ENCODE peak calls at places on chromosomes 16 and 17, in six cellular contexts. M is mucosa of descending colon, K is mammary epithelial cell, D is WTC11, F is HL-60, U is psoas muscle. C is an unnamed sample.

GRCh38 chr17:39663688-39664580 is 1.2 kb upstream of the TCAP start:
- DNase-seq in M (peak; percentile 77), K (no peak), D (peak; percentile 76), F (no peak), U (peak; percentile 84), C (no peak)

GRCh38 chr17:18129041-18129502 is 20.5 kb downstream of the MYO15A start:
- DNase-seq in M (no peak), K (peak; percentile 71), D (no peak), F (no peak), U (no peak), C (peak; percentile 19)

GRCh38 chr16:50215680-50216079 is 50.7 kb upstream of the ADCY7 start:
- DNase-seq in M (no peak), K (no peak), D (no peak), F (no peak), U (no peak), C (no peak)

GRCh38 chr17:62627219-62627903 is at the start of gene MRC2:
- DNase-seq in M (peak; percentile 64), K (peak; percentile 67), D (peak; percentile 76), F (peak; percentile 87), U (peak; percentile 83), C (peak; percentile 84)

GRCh38 chr17:50361561-50362480 is 11.2 kb downstream of the MRPL27 start:
- DNase-seq in M (no peak), K (peak; percentile 46), D (peak; percentile 61), F (peak; percentile 38), U (peak; percentile 68), C (peak; percentile 63)

GRCh38 chr16:57444711-57445110 is 2.5 kb downstream of the CIAPIN1 start:
- DNase-seq in M (no peak), K (no peak), D (no peak), F (no peak), U (no peak), C (peak; percentile 9)

GRCh38 chr17:82449136-82449882 is 1.2 kb downstream of the CYBC1 start:
- DNase-seq in M (peak; percentile 89), K (no peak), D (peak; percentile 42), F (no peak), U (no peak), C (no peak)

GRCh38 chr17:7018331-7018964 is 4.4 kb upstream of the BCL6B start:
- DNase-seq in M (peak; percentile 67), K (no peak), D (no peak), F (no peak), U (peak; percentile 87), C (no peak)

GRCh38 chr16:53872248-53873221 is 168.6 kb downstream of the FTO start:
- DNase-seq in M (no peak), K (peak; percentile 84), D (no peak), F (no peak), U (no peak), C (peak; percentile 65)

GRCh38 chr16:3444032-3444388 is 530 bp downstream of the NAA60 start:
- DNase-seq in M (no peak), K (peak; percentile 74), D (no peak), F (no peak), U (no peak), C (peak; percentile 75)

GRCh38 chr16:3027488-3027795 is 3.6 kb downstream of the THOC6 start:
- DNase-seq in M (no peak), K (no peak), D (no peak), F (no peak), U (no peak), C (no peak)

GRCh38 chr16:65658339-65659275 is 536.7 kb upstream of the CDH11 start:
- DNase-seq in M (no peak), K (peak; percentile 95), D (no peak), F (no peak), U (no peak), C (peak; percentile 77)

GRCh38 chr16:31010539-31010938 is at the start of gene STX1B:
- DNase-seq in M (no peak), K (no peak), D (peak; percentile 90), F (no peak), U (no peak), C (no peak)

GRCh38 chr17:18961634-18962493 is 9.9 kb downstream of the SLC5A10 start:
- DNase-seq in M (no peak), K (peak; percentile 47), D (no peak), F (no peak), U (peak; percentile 23), C (peak; percentile 64)

GRCh38 chr16:89366561-89367537 is 123.5 kb downstream of the ANKRD11 start:
- DNase-seq in M (no peak), K (peak; percentile 66), D (no peak), F (no peak), U (peak; percentile 48), C (no peak)

GRCh38 chr17:64318068-64318467 is 55.0 kb upstream of the TEX2 start:
- DNase-seq in M (no peak), K (no peak), D (no peak), F (no peak), U (no peak), C (no peak)

GRCh38 chr17:64313577-64313976 is 50.5 kb upstream of the TEX2 start:
- DNase-seq in M (no peak), K (no peak), D (no peak), F (no peak), U (no peak), C (no peak)

GRCh38 chr17:64309710-64310109 is 46.6 kb upstream of the TEX2 start:
- DNase-seq in M (no peak), K (no peak), D (no peak), F (no peak), U (no peak), C (no peak)

GRCh38 chr17:64319531-64319930 is 56.5 kb upstream of the TEX2 start:
- DNase-seq in M (no peak), K (no peak), D (no peak), F (no peak), U (no peak), C (no peak)

DNA sequence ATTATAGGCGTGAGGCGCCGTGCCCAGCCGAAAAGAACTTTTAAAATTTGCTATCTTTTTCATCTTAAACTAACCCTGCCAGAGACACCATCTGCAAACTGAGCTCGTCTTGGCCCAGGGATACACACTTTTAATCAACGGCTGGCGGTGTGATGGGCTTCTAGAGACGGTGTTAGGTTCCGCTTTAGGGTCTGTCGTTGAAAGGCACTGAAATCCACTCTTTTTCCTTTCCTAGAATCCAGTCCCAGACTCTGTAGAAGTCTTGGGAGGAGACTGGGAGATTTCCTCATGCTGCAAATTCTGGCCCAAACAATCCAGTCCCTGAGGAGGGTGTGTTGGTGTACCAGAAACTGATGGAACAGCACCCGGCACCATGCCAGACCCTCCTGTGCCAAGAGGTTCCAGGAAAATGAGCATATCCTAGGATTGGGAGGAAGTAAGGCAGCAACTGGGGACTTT is 52.0 kb upstream of the TEX2 start:
- DNase-seq in M (peak; percentile 76), K (no peak), D (no peak), F (no peak), U (peak; percentile 95), C (no peak)
- TF ChIP-seq CTCF in M (no peak), K (no peak), D (no peak), F (no peak), U (no peak), C (no peak)

GRCh38 chr16:67264277-67264676 is 15.1 kb upstream of the PLEKHG4 start:
- DNase-seq in M (peak; percentile 17), K (no peak), D (no peak), F (no peak), U (peak; percentile 30), C (no peak)
- TF ChIP-seq CTCF in M (no peak), K (no peak), D (no peak), F (no peak), U (no peak), C (peak; percentile 58)

GRCh38 chr17:45312477-45313418 is 4.1 kb downstream of the MAP3K14 start:
- DNase-seq in M (no peak), K (no peak), D (no peak), F (no peak), U (no peak), C (no peak)

GRCh38 chr17:45311406-45311761 is 5.4 kb downstream of the MAP3K14 start:
- DNase-seq in M (no peak), K (no peak), D (no peak), F (no peak), U (no peak), C (no peak)

GRCh38 chr17:45313419-45313771 is 3.4 kb downstream of the MAP3K14 start:
- DNase-seq in M (no peak), K (no peak), D (no peak), F (no peak), U (no peak), C (no peak)

GRCh38 chr17:45310380-45311324 is 6.2 kb downstream of the MAP3K14 start:
- DNase-seq in M (peak; percentile 88), K (no peak), D (no peak), F (no peak), U (peak; percentile 69), C (no peak)

DNA sequence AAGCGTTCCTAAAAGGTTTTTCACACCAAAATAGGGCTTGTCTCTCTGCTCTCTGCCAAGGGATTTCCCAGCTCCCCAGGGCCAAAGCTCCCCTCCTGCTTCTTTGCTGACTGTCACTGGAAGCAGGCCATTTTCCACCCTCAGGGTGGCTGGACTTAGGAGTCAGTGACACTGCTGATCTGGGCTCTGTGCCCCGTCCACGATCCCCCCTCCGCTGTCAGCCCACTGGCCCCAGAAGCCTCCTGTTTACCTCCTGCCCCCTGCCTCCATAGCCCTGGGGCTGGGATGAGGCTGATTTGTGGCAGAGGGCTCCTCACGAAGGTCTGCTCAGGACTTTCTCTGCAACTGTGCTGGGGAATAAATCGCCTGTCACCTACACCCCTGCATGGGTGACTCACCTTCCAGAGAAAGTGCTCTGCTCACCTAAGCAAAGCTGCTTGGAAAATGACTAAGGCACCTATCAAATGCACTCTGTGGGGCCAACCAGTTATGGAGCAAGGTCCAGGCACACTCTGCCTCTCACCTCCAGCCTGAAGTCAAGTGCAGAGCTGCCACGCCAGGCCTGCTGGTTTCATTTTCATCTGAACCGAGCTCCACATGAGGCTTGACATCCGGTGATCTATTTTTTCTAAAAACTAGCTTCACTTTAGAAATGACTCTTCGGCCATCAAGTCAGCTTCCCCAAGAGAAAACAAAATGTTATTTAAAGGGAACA is 4.9 kb downstream of the MAP3K14 start:
- DNase-seq in M (peak; percentile 89), K (peak; percentile 96), D (no peak), F (no peak), U (peak; percentile 88), C (peak; percentile 39)
- TF ChIP-seq CTCF in M (no peak), K (no peak), D (no peak), F (no peak), U (no peak), C (no peak)

GRCh38 chr16:11316331-11317015 is 28.8 kb upstream of the RMI2 start:
- DNase-seq in M (no peak), K (no peak), D (peak; percentile 71), F (no peak), U (no peak), C (no peak)

GRCh38 chr16:11314309-11314894 is 30.9 kb upstream of the RMI2 start:
- DNase-seq in M (no peak), K (no peak), D (no peak), F (no peak), U (no peak), C (no peak)

GRCh38 chr16:11313493-11314308 is 31.6 kb upstream of the RMI2 start:
- DNase-seq in M (no peak), K (no peak), D (no peak), F (no peak), U (no peak), C (no peak)

GRCh38 chr16:11312718-11313492 is 31.8 kb upstream of the PRM1 start:
- DNase-seq in M (peak; percentile 77), K (no peak), D (peak; percentile 53), F (no peak), U (no peak), C (peak; percentile 23)

DNA sequence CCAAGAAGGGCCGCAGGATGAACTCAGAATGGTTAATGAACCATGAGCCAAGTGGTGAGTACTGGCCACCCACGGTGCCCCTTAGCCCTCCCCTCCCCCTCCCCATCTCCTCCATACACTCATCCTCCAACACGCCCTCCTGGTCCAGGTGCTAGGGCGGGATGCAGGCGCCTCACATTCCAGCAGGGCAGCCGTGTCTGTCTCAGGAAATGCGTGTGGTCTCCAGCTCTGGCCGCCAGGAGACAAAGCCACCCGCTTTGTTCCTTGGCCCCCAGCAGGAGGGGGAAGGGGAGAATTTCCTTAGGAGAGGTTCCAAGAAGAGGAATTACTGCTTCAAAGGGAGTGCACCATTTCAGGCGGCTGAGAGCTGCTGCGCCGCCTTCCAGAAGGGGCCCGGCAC is 29.8 kb upstream of the RMI2 start:
- DNase-seq in M (no peak), K (no peak), D (peak; percentile 93), F (no peak), U (no peak), C (peak; percentile 45)
- TF ChIP-seq CTCF in M (no peak), K (no peak), D (no peak), F (no peak), U (no peak), C (peak; percentile 68)

C was measured in brain microvascular endothelial cell.